ENCODE peak calls at places on chromosomes 3 and 15, in six cellular contexts. J is SJSA1, K is prostate gland, Z is mammary epithelial cell, D is DND-41, A is right lobe of liver. B is an unnamed sample. For H3K4me1 and H3K9me3, the result is how much of the 10 kb centered on the place peaks cover.

GRCh38 chr15:100254694-100255093 is 87.1 kb downstream of the ADAMTS17 start:
- DNase-seq in A (peak), Z (no peak), D (no peak), K (no peak), J (peak), B (no peak)

GRCh38 chr3:154818676-154819255 is 261.4 kb upstream of the MME start:
- DNase-seq in K (no peak), D (no peak), A (no peak), Z (no peak), J (no peak), B (no peak)

GRCh38 chr3:180250172-180250571 is 213.4 kb upstream of the PEX5L start:
- DNase-seq in A (no peak), J (no peak), K (no peak), D (no peak), Z (peak), B (no peak)

GRCh38 chr3:179398574-179399249 is 51.2 kb downstream of the MFN1 start:
- DNase-seq in Z (no peak), D (no peak), J (no peak), A (no peak), K (no peak), B (no peak)

GRCh38 chr3:68088636-68089035 is 434.2 kb upstream of the SUCLG2 start:
- DNase-seq in K (no peak), Z (no peak), J (no peak), A (no peak), D (no peak), B (no peak)

GRCh38 chr15:76431936-76432335 is 95.4 kb downstream of the ISL2 start:
- DNase-seq in Z (no peak), J (no peak), D (no peak), A (no peak), K (no peak), B (no peak)

GRCh38 chr3:127525373-127525772 is 65.2 kb downstream of the TPRA1 start:
- DNase-seq in D (no peak), K (no peak), J (no peak), Z (peak), A (no peak), B (no peak)

GRCh38 chr3:141063831-141064230 is 12.7 kb downstream of the SPSB4 start:
- DNase-seq in A (no peak), D (peak), J (no peak), K (no peak), Z (no peak), B (no peak)

GRCh38 chr3:59540696-59541095 is 490.9 kb upstream of the CFAP20DC start:
- DNase-seq in D (no peak), Z (no peak), K (no peak), A (no peak), J (no peak), B (no peak)

GRCh38 chr3:62180514-62180913 is 192.8 kb downstream of the FEZF2 start:
- DNase-seq in Z (no peak), A (no peak), J (no peak), D (no peak), K (no peak), B (no peak)

GRCh38 chr3:127426444-127427168 is 138.8 kb upstream of the PRR20G start:
- DNase-seq in J (peak), D (no peak), Z (no peak), K (no peak), A (peak), B (no peak)

GRCh38 chr3:183878071-183878470 is 6.6 kb downstream of the PARL start:
- DNase-seq in Z (no peak), K (no peak), D (no peak), A (no peak), J (no peak), B (no peak)

GRCh38 chr3:174223611-174224010 is 635.5 kb upstream of the NAALADL2 start:
- DNase-seq in Z (no peak), D (no peak), A (no peak), J (no peak), K (no peak), B (no peak)

GRCh38 chr3:131047582-131047981 is 20.9 kb downstream of the NEK11 start:
- DNase-seq in A (no peak), Z (no peak), J (no peak), K (no peak), D (peak), B (no peak)

GRCh38 chr3:69368129-69368741 is 17.7 kb downstream of the FRMD4B start:
- DNase-seq in Z (peak), A (no peak), K (no peak), J (no peak), D (peak), B (peak)

GRCh38 chr3:50221051-50221412 is 15.0 kb upstream of the GNAI2 start:
- DNase-seq in K (no peak), Z (no peak), D (no peak), A (no peak), J (no peak), B (no peak)

GRCh38 chr3:39086066-39086657 is 21.3 kb downstream of the GORASP1 start:
- DNase-seq in J (no peak), Z (no peak), A (no peak), D (no peak), K (no peak), B (no peak)

GRCh38 chr3:38348903-38349302 is 2.3 kb downstream of the XYLB start:
- DNase-seq in J (no peak), A (no peak), K (no peak), D (no peak), Z (peak), B (no peak)

GRCh38 chr3:31407665-31408064 is 125.1 kb upstream of the STT3B start:
- DNase-seq in D (no peak), K (no peak), J (no peak), Z (no peak), A (no peak), B (no peak)

GRCh38 chr15:28960979-28961378 is 75.2 kb downstream of the APBA2 start:
- DNase-seq in D (no peak), K (no peak), J (peak), Z (peak), A (no peak), B (no peak)

GRCh38 chr15:66053991-66054390 is 184.7 kb downstream of the RAB11A start:
- DNase-seq in J (no peak), D (no peak), A (no peak), K (no peak), Z (no peak), B (no peak)

GRCh38 chr3:193800138-193801043 is 207.4 kb downstream of the OPA1 start:
- DNase-seq in J (no peak), A (no peak), D (no peak), K (no peak), Z (no peak), B (no peak)

GRCh38 chr15:66161108-66161507 is 92.4 kb downstream of the MEGF11 start:
- DNase-seq in D (peak), J (no peak), Z (no peak), K (no peak), A (no peak), B (no peak)

GRCh38 chr3:99249627-99250026 is 348.1 kb upstream of the DCBLD2 start:
- DNase-seq in Z (no peak), D (no peak), A (no peak), J (no peak), K (no peak), B (no peak)

GRCh38 chr3:65006300-65006739 is 318.5 kb upstream of the ADAMTS9 start:
- DNase-seq in J (no peak), Z (peak), D (no peak), A (no peak), K (no peak), B (no peak)

GRCh38 chr3:53189276-53189675 is 28.3 kb downstream of the PRKCD start:
- DNase-seq in D (no peak), J (no peak), Z (no peak), A (no peak), K (no peak), B (peak)

GRCh38 chr3:194832346-194833104 is 146.8 kb downstream of the FAM43A start:
- DNase-seq in J (no peak), A (no peak), K (no peak), D (no peak), Z (no peak), B (no peak)

GRCh38 chr3:5463986-5464385 is 276.5 kb downstream of the EDEM1 start:
- DNase-seq in J (no peak), D (no peak), K (no peak), A (no peak), Z (no peak), B (no peak)

GRCh38 chr3:66423791-66424190 is 77.0 kb downstream of the LRIG1 start:
- DNase-seq in Z (no peak), D (no peak), A (no peak), J (no peak), K (no peak), B (no peak)

GRCh38 chr3:196523841-196524240 is 8.7 kb upstream of the SMCO1 start:
- DNase-seq in K (no peak), D (no peak), A (no peak), Z (no peak), J (no peak), B (no peak)

GRCh38 chr3:69367586-69367985 is 18.3 kb downstream of the FRMD4B start:
- DNase-seq in K (no peak), A (no peak), Z (no peak), J (no peak), D (no peak), B (no peak)

GRCh38 chr3:172277151-172277652 is 171.1 kb downstream of the GHSR start:
- DNase-seq in Z (no peak), D (no peak), A (no peak), J (no peak), K (no peak), B (no peak)

DNA sequence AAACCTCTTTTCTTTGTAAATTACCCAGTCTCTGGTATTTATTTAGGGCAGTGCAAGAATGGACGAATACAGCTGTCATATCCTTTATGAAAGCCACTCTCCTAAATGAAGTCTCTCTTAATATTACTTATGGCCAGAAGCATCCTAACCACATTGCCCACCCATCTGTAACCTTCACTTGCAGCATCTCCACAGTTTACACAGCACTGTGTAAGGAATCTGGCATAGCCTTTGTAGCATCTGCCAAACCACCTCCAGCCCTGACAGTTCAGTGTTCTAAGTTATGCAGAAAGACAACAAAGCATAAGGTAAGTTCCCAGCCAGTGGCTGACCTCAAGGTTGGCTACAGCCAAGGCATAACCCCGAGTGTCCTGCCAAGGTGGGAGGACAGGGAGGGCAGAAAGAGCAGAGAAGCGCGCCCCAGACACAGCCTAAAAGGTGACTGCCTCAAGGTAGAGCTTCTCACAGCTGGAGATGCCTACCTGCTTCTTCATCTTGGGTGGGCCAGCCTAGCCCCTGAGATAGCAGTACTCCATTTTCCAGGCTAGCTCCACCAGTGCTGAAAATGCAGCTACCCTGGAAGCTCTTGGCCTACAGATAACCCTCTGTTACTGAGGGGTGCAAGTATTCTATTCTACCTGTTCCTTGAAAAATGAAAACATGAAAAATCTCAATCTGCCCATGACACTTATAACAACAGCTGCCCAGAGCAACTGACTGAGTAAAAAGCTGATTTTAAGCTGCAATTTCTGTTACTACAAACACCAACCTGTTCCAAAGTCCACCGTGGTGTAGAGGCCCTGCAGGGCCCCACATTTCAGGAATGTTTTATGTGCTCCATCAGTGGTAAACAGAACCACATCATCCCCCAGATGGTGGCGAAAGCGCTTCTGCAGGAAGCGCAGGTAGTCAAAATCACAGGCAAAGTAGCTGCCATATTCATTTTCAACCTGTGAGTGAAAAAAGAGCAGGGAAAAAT is 39.3 kb downstream of the GLB1 start:
- DNase-seq in K (no peak), A (no peak), Z (no peak), J (no peak), D (no peak), B (no peak)
- H3K4me1 ChIP-seq in K (under half), A (under half), Z (under half), J (under half), D (under half), B (half or more)

DNA sequence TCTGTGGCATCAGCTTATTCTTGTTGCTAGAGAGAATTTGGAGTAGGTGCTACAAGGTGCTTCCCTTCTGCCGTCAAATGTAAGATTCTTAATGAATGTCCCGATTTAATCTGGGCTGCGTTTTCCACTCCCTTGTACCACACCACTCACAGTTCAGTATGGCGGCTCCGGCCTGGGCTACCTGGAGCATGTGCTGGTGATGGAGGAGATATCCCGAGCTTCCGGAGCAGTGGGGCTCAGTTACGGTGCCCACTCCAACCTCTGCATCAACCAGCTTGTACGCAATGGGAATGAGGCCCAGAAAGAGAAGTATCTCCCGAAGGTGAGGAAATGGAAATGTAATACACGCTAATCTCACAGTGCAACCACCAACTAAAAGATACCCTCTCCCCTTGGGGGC is 4.9 kb downstream of the IVD start:
- DNase-seq in J (no peak), A (no peak), D (no peak), K (no peak), Z (no peak), B (no peak)
- H3K4me3 ChIP-seq in J (no peak), A (no peak), D (no peak), K (no peak), Z (no peak), B (no peak)

GRCh38 chr15:95176794-95177577 is 945.6 kb downstream of the MCTP2 start:
- DNase-seq in J (no peak), D (no peak), K (no peak), Z (no peak), A (no peak), B (no peak)

GRCh38 chr15:95175914-95176658 is 944.7 kb downstream of the MCTP2 start:
- DNase-seq in A (no peak), J (no peak), K (no peak), Z (peak), D (no peak), B (no peak)

GRCh38 chr15:95180530-95180929 is 949.2 kb downstream of the MCTP2 start:
- DNase-seq in Z (no peak), A (no peak), D (no peak), J (no peak), K (no peak), B (no peak)

DNA sequence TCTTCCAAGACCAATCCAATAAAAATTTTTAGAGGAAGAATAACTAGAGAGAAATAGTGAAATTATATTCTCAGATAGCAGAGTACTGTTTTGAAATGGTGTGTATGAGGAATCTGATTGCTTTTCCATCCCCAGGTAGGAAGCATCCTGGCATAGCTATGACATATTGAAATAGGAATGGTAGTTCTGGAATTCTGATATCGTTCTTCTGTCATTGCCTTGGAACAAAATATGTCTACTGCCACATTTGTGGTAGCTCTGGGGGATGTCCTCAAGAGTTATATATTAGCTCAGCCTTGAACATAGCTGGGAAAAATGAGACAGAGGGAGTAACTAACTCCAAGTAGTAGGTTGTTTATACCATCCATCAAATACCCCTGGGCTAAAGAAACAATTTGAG is 950.7 kb downstream of the MCTP2 start:
- DNase-seq in A (no peak), K (no peak), D (no peak), J (no peak), Z (no peak), B (no peak)
- H3K9me3 ChIP-seq in A (under half), K (under half), D (under half), J (under half), Z (under half), B (under half)

DNA sequence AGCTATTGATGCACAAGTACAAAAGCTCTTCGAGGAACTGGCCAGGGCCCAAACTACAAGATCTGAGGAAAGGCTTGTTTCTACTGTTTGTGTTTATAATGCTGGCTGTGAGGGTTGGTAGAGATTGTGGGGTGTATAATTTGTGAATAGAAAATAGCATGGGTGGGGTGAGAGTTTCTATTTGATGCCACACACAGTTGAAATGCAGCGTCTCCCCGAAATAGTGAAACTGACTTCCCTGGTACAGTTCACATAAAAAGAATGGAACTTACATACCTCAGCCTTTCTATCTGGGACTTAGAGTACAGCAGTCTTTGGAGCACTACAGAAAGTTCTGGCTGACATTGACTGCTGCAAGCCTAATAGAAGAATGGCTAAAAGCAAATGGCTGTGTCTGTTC is 91.3 kb downstream of the DTWD1 start:
- DNase-seq in J (no peak), Z (no peak), D (no peak), A (no peak), K (no peak), B (no peak)
- H3K4me1 ChIP-seq in J (under half), Z (under half), D (under half), A (under half), K (under half), B (under half)

DNA sequence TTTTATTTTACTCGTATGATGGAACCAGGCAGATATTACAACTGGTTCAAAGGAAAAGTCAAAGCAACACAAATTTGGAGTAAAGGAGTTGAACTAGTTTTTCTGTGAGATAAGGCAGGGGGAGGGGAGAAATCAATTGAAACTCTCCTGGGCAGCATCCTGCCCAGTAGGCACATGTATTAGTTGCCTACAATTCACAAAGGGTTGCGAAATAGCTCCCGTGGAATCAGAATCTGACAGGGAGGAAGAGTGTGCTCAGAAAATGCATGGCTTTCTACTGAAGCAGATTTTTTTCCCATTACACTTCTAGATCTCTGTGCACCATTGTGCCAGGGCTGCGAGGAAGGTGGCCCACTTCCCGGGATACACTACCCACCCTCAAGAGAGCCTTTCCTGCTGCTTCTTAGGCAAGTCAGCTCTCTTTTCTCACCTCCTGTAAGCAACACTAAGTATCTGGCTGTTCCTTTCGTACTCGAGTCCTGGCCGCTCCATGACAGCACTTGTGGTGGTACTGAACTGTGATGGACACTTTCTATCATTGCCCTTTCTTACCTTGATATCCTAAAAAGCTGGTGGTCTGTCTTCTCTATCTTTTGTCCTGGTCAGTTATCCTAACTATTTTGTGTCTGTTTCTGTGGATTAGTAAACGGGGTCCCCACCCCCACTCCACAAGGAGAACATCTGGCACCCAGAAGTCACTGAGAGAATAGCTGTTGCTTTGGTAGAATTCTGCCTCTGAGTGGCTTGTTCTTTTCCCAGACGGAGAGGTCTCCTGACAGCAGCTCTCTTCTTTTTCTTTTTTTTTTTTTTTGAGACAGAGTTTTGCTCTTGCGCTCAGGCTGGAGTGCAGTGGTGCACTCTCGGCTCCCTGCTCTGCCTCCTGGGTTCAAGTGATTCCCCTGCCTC is 74.8 kb downstream of the RPL39L start:
- DNase-seq in J (no peak), D (no peak), Z (peak), A (peak), K (peak), B (no peak)
- H3K4me3 ChIP-seq in J (no peak), D (no peak), Z (no peak), A (no peak), K (no peak), B (no peak)

B was measured in CD8-positive, alpha-beta memory T cell.